ENCODE peak calls at places on chromosome 7, in nine cellular contexts. Y, J, U, T, S, M, F, W and E are unnamed samples.

GRCh38 chr7:3673524-3673923 is 372.5 kb downstream of the SDK1 start:
- DNase-seq in Y (no peak), J (no peak), U (peak), T (no peak), S (peak), M (peak), F (peak), W (no peak), E (no peak)

GRCh38 chr7:55552320-55553086 is 19.8 kb downstream of the VOPP1 start:
- DNase-seq in Y (peak), J (no peak), U (peak), T (peak), S (no peak), M (peak), F (no peak), W (peak), E (no peak)

GRCh38 chr7:143248781-143249354 is 14.4 kb upstream of the GSTK1 start:
- DNase-seq in Y (no peak), J (no peak), U (peak), T (peak), S (no peak), M (peak), F (no peak), W (no peak), E (peak)

GRCh38 chr7:108282427-108282996 is 152.4 kb upstream of the LAMB4 start:
- DNase-seq in Y (no peak), J (no peak), U (peak), T (no peak), S (no peak), M (no peak), F (no peak), W (no peak), E (no peak)

GRCh38 chr7:7178906-7179305 is 3.4 kb upstream of the C1GALT1 start:
- DNase-seq in Y (no peak), J (no peak), U (peak), T (no peak), S (no peak), M (peak), F (no peak), W (peak), E (peak)

GRCh38 chr7:37193087-37193774 is 255.4 kb downstream of the ELMO1 start:
- DNase-seq in Y (no peak), J (no peak), U (peak), T (no peak), S (no peak), M (no peak), F (no peak), W (no peak), E (no peak)

GRCh38 chr7:129188892-129189660 is 643 bp downstream of the SMO start:
- DNase-seq in Y (peak), J (no peak), U (no peak), T (no peak), S (peak), M (peak), F (no peak), W (no peak), E (peak)

GRCh38 chr7:20653636-20654035 is 38.2 kb downstream of the ABCB5 start:
- DNase-seq in Y (no peak), J (no peak), U (no peak), T (no peak), S (no peak), M (no peak), F (no peak), W (no peak), E (peak)

GRCh38 chr7:157991351-157991750 is 596.3 kb downstream of the PTPRN2 start:
- DNase-seq in Y (no peak), J (no peak), U (no peak), T (no peak), S (no peak), M (no peak), F (no peak), W (no peak), E (no peak)

GRCh38 chr7:50684011-50684701 is 98.5 kb downstream of the GRB10 start:
- DNase-seq in Y (no peak), J (no peak), U (no peak), T (no peak), S (no peak), M (no peak), F (no peak), W (no peak), E (no peak)

GRCh38 chr7:116521046-116521664 is 3.7 kb upstream of the CAV1 start:
- DNase-seq in Y (no peak), J (no peak), U (peak), T (no peak), S (no peak), M (no peak), F (no peak), W (no peak), E (peak)

GRCh38 chr7:16670021-16670420 is 24.0 kb downstream of the BZW2 start:
- DNase-seq in Y (no peak), J (no peak), U (peak), T (no peak), S (no peak), M (no peak), F (no peak), W (no peak), E (no peak)

GRCh38 chr7:41881313-41882130 is 178.6 kb upstream of the INHBA start:
- DNase-seq in Y (no peak), J (no peak), U (peak), T (peak), S (peak), M (no peak), F (peak), W (no peak), E (no peak)

GRCh38 chr7:155665079-155665956 is 20.9 kb downstream of the RBM33 start:
- DNase-seq in Y (no peak), J (no peak), U (no peak), T (no peak), S (no peak), M (no peak), F (no peak), W (no peak), E (no peak)

GRCh38 chr7:39825391-39825790 is 124.7 kb upstream of the CDK13 start:
- DNase-seq in Y (no peak), J (no peak), U (no peak), T (no peak), S (no peak), M (no peak), F (no peak), W (no peak), E (no peak)

GRCh38 chr7:106022193-106022821 is 59.2 kb downstream of the CDHR3 start:
- DNase-seq in Y (no peak), J (no peak), U (no peak), T (no peak), S (peak), M (no peak), F (peak), W (no peak), E (peak)

GRCh38 chr7:42226354-42226941 is 10.6 kb downstream of the GLI3 start:
- DNase-seq in Y (peak), J (no peak), U (no peak), T (no peak), S (no peak), M (no peak), F (no peak), W (no peak), E (peak)

GRCh38 chr7:25056368-25056767 is 68.7 kb downstream of the CYCS start:
- DNase-seq in Y (no peak), J (no peak), U (no peak), T (no peak), S (no peak), M (no peak), F (no peak), W (no peak), E (no peak)

GRCh38 chr7:57205000-57205399 is 72.8 kb upstream of the ZNF479 start:
- DNase-seq in Y (no peak), J (no peak), U (no peak), T (no peak), S (no peak), M (no peak), F (no peak), W (no peak), E (no peak)

GRCh38 chr7:106167439-106168136 is 55.5 kb upstream of the SYPL1 start:
- DNase-seq in Y (no peak), J (no peak), U (peak), T (no peak), S (no peak), M (no peak), F (no peak), W (no peak), E (no peak)

GRCh38 chr7:136869006-136869961 is 832 bp downstream of the CHRM2 start:
- DNase-seq in Y (peak), J (no peak), U (no peak), T (no peak), S (no peak), M (no peak), F (no peak), W (no peak), E (no peak)

GRCh38 chr7:20895563-20895962 is 108.9 kb upstream of the SP8 start:
- DNase-seq in Y (no peak), J (no peak), U (no peak), T (no peak), S (no peak), M (no peak), F (no peak), W (no peak), E (peak)